ENCODE peak calls at places on chromosomes 12 and 14, in eight cellular contexts. X is body of pancreas, F is bronchial epithelial cell, R is upper lobe of left lung, N is IMR-90, K is pancreas, W is tibial nerve, D is tibial artery. A is an unnamed sample.
A peak's percentile ranks its signal among the peaks of the same experiment; 100 is the strongest.

GRCh38 chr12:41250748-41251147 is 62.6 kb downstream of the PDZRN4 start:
- DNase-seq in X (no peak), F (peak; percentile 67), R (no peak), N (no peak), K (no peak), W (peak; percentile 24), D (no peak), A (no peak)

GRCh38 chr12:107654866-107655265 is 30.7 kb upstream of the PWP1 start:
- DNase-seq in X (no peak), F (no peak), R (no peak), N (no peak), K (no peak), W (no peak), D (no peak), A (no peak)

GRCh38 chr14:94918896-94919295 is 149.0 kb upstream of the GSC start:
- DNase-seq in X (no peak), F (peak; percentile 79), R (no peak), N (no peak), K (no peak), W (no peak), D (no peak), A (no peak)

GRCh38 chr12:49367381-49368239 is at the start of gene SPATS2:
- DNase-seq in X (peak; percentile 91), F (peak; percentile 31), R (peak; percentile 99), N (no peak), K (peak; percentile 22), W (peak; percentile 86), D (peak; percentile 92), A (peak; percentile 94)

GRCh38 chr12:47855502-47855901 is 35.8 kb upstream of the HDAC7 start:
- DNase-seq in X (no peak), F (no peak), R (no peak), N (no peak), K (no peak), W (no peak), D (no peak), A (no peak)

GRCh38 chr14:45526715-45527549 is 273.9 kb upstream of the MIS18BP1 start:
- DNase-seq in X (peak; percentile 62), F (peak; percentile 57), R (peak; percentile 62), N (no peak), K (peak; percentile 25), W (peak; percentile 9), D (no peak), A (peak; percentile 34)

GRCh38 chr12:9649532-9649940 is 20.0 kb upstream of the CLEC2D start:
- DNase-seq in X (no peak), F (no peak), R (no peak), N (no peak), K (no peak), W (no peak), D (no peak), A (no peak)

GRCh38 chr12:56205445-56205844 is 16.2 kb upstream of the SMARCC2 start:
- DNase-seq in X (no peak), F (no peak), R (no peak), N (no peak), K (no peak), W (no peak), D (no peak), A (no peak)

GRCh38 chr12:2267624-2268477 is 215.1 kb downstream of the CACNA1C start:
- DNase-seq in X (no peak), F (no peak), R (no peak), N (peak; percentile 54), K (no peak), W (peak; percentile 52), D (peak; percentile 67), A (no peak)

DNA sequence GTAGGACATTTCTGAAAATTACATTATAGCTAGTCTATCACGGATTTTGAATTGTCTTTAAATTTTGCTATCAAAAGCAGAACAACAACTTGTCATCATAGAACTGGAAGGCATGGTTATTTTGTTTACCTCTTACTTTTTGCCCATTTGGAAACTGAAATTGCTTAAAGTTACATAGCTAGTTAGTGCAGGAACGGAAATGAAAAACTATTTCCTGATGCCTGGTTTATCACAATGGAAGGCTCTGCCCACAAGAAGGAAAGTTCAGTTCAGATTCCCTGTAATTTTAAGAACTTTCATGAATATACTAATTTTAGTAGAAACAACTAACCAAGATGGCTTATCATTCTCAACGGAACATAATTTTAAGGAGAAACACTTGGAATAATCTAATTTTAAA is 427.7 kb downstream of the RAD51B start:
- DNase-seq in X (no peak), F (no peak), R (no peak), N (no peak), K (no peak), W (no peak), D (no peak), A (no peak)
- H3K36me3 ChIP-seq in X (no peaks in the 10 kb centered on the region), F (no peaks in the 10 kb centered on the region), R (no peaks in the 10 kb centered on the region), N (no peaks in the 10 kb centered on the region), K (no peaks in the 10 kb centered on the region), W (no peaks in the 10 kb centered on the region), D (no peaks in the 10 kb centered on the region), A (no peaks in the 10 kb centered on the region)

GRCh38 chr12:68833508-68833907 is 25.5 kb downstream of the MDM2 start:
- DNase-seq in X (no peak), F (no peak), R (no peak), N (no peak), K (no peak), W (no peak), D (no peak), A (no peak)
- H3K36me3 ChIP-seq in X (peaks cover 37% of the 10 kb centered on the region), F (peaks cover 17% of the 10 kb centered on the region), R (peaks cover 93% of the 10 kb centered on the region), N (peaks cover 53% of the 10 kb centered on the region), K (no peaks in the 10 kb centered on the region), W (peaks cover 16% of the 10 kb centered on the region), D (peaks cover 77% of the 10 kb centered on the region), A (peaks cover 89% of the 10 kb centered on the region)

GRCh38 chr12:43305065-43305464 is 246.9 kb downstream of the ADAMTS20 start:
- DNase-seq in X (no peak), F (no peak), R (no peak), N (no peak), K (no peak), W (no peak), D (no peak), A (no peak)
- H3K36me3 ChIP-seq in X (no peaks in the 10 kb centered on the region), F (no peaks in the 10 kb centered on the region), R (no peaks in the 10 kb centered on the region), N (no peaks in the 10 kb centered on the region), K (no peaks in the 10 kb centered on the region), W (no peaks in the 10 kb centered on the region), D (no peaks in the 10 kb centered on the region), A (no peaks in the 10 kb centered on the region)

GRCh38 chr12:45326358-45326971 is 110.6 kb downstream of the ANO6 start:
- DNase-seq in X (no peak), F (no peak), R (no peak), N (no peak), K (no peak), W (no peak), D (no peak), A (no peak)
- H3K36me3 ChIP-seq in X (no peaks in the 10 kb centered on the region), F (no peaks in the 10 kb centered on the region), R (no peaks in the 10 kb centered on the region), N (peaks cover 2% of the 10 kb centered on the region), K (no peaks in the 10 kb centered on the region), W (no peaks in the 10 kb centered on the region), D (no peaks in the 10 kb centered on the region), A (no peaks in the 10 kb centered on the region)

GRCh38 chr12:57498143-57498524 is 10.3 kb downstream of the MARS1 start:
- DNase-seq in X (no peak), F (no peak), R (no peak), N (no peak), K (no peak), W (no peak), D (no peak), A (no peak)

GRCh38 chr12:57500213-57500612 is 12.3 kb downstream of the MARS1 start:
- DNase-seq in X (no peak), F (no peak), R (no peak), N (no peak), K (no peak), W (no peak), D (no peak), A (no peak)

GRCh38 chr12:57498571-57498970 is 10.7 kb downstream of the MARS1 start:
- DNase-seq in X (no peak), F (no peak), R (no peak), N (no peak), K (no peak), W (no peak), D (no peak), A (no peak)

DNA sequence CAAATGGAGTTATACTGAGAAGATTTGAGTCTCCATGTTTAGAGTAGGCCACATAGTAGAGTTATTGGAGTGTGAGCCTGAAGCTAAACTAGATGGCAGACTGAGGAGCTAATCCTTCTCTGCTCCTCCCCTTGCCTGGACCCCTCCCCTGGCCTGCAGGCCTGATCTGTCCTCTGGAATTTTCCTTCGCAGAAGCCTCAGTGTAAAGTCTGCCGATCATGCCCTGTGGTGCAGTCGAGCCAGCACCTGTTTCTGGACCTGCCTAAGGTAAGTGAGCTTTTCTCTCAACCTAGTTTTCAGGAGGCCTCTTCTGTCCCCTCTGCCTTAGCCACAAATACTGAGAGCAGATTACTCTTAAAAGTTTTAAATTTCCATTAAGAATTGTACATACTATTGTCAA is 16.2 kb downstream of the MARS1 start:
- DNase-seq in X (no peak), F (no peak), R (no peak), N (no peak), K (no peak), W (no peak), D (no peak), A (no peak)
- H3K36me3 ChIP-seq in X (peaks cover 32% of the 10 kb centered on the region), F (peaks cover 31% of the 10 kb centered on the region), R (peaks cover 83% of the 10 kb centered on the region), N (peaks cover 52% of the 10 kb centered on the region), K (peaks cover 9% of the 10 kb centered on the region), W (peaks cover 16% of the 10 kb centered on the region), D (peaks cover 63% of the 10 kb centered on the region), A (no peaks in the 10 kb centered on the region)

DNA sequence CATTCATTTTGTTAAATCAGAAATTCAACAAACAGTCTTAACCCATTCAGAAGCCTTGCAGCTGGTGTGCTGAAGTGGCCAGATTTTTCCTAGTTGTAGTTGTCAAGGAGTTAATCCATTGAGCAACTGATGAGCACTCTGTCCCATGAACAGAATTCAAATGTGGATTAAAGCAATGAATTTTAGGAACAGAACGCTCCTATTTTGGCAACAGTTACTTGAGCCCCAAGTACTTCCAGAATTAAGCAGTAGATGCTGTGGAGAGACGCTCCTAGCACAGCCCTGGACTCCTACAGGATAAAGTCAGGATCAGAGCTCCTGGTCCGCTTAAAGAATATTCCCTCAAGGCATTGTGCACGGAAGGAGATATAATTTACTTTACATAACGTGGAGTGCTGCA is 53.4 kb downstream of the FLRT2 start:
- DNase-seq in X (no peak), F (no peak), R (no peak), N (no peak), K (no peak), W (no peak), D (no peak), A (no peak)
- H3K36me3 ChIP-seq in X (peaks cover 7% of the 10 kb centered on the region), F (peaks cover 1% of the 10 kb centered on the region), R (no peaks in the 10 kb centered on the region), N (peaks cover 3% of the 10 kb centered on the region), K (no peaks in the 10 kb centered on the region), W (no peaks in the 10 kb centered on the region), D (no peaks in the 10 kb centered on the region), A (no peaks in the 10 kb centered on the region)

GRCh38 chr12:109347579-109347978 is at the start of gene MYO1H:
- DNase-seq in X (no peak), F (no peak), R (no peak), N (no peak), K (no peak), W (no peak), D (no peak), A (no peak)
- H3K36me3 ChIP-seq in X (no peaks in the 10 kb centered on the region), F (no peaks in the 10 kb centered on the region), R (no peaks in the 10 kb centered on the region), N (no peaks in the 10 kb centered on the region), K (no peaks in the 10 kb centered on the region), W (no peaks in the 10 kb centered on the region), D (no peaks in the 10 kb centered on the region), A (no peaks in the 10 kb centered on the region)

GRCh38 chr12:45737638-45738037 is 8.1 kb downstream of the ARID2 start:
- DNase-seq in X (no peak), F (no peak), R (no peak), N (no peak), K (no peak), W (no peak), D (no peak), A (no peak)
- H3K36me3 ChIP-seq in X (no peaks in the 10 kb centered on the region), F (no peaks in the 10 kb centered on the region), R (peaks cover 3% of the 10 kb centered on the region), N (peaks cover 5% of the 10 kb centered on the region), K (no peaks in the 10 kb centered on the region), W (no peaks in the 10 kb centered on the region), D (peaks cover 5% of the 10 kb centered on the region), A (no peaks in the 10 kb centered on the region)

A was measured in adrenal gland.